ENCODE peak calls at places on chromosome 22, in eight cellular contexts. One of them, this sample, is unnamed.
A peak's percentile ranks its signal among the peaks of the same experiment; 100 is the strongest.

GRCh38 chr22:39234867-39235687 is 9.7 kb downstream of the PDGFB start:
- DNase-seq in CD8-positive, alpha-beta T cell: no peak
- DNase-seq in SJSA1: no peak
- DNase-seq in Panc1: no peak
- DNase-seq in PC-9: peak; percentile 58
- DNase-seq in upper lobe of right lung: peak; percentile 77
- DNase-seq in A549: no peak
- DNase-seq in CD8-positive, alpha-beta memory T cell: no peak
- DNase-seq in this sample: no peak

GRCh38 chr22:46079861-46080821 is 70.2 kb upstream of the PPARA start:
- DNase-seq in SJSA1: peak; percentile 100
- DNase-seq in CD8-positive, alpha-beta memory T cell: no peak
- DNase-seq in Panc1: no peak
- DNase-seq in PC-9: no peak
- DNase-seq in A549: no peak
- DNase-seq in upper lobe of right lung: peak; percentile 74
- DNase-seq in CD8-positive, alpha-beta T cell: no peak
- DNase-seq in this sample: no peak

GRCh38 chr22:31603574-31603973 is 58.4 kb downstream of the PISD start:
- DNase-seq in CD8-positive, alpha-beta memory T cell: no peak
- DNase-seq in SJSA1: no peak
- DNase-seq in A549: no peak
- DNase-seq in upper lobe of right lung: no peak
- DNase-seq in PC-9: no peak
- DNase-seq in CD8-positive, alpha-beta T cell: no peak
- DNase-seq in Panc1: no peak
- DNase-seq in this sample: no peak

GRCh38 chr22:24392218-24392931 is 35.0 kb upstream of the ADORA2A start:
- DNase-seq in A549: no peak
- DNase-seq in CD8-positive, alpha-beta memory T cell: no peak
- DNase-seq in CD8-positive, alpha-beta T cell: no peak
- DNase-seq in PC-9: no peak
- DNase-seq in SJSA1: no peak
- DNase-seq in upper lobe of right lung: no peak
- DNase-seq in Panc1: no peak
- DNase-seq in this sample: no peak

GRCh38 chr22:38192475-38192863 is 9.3 kb upstream of the MAFF start:
- DNase-seq in upper lobe of right lung: no peak
- DNase-seq in A549: no peak
- DNase-seq in CD8-positive, alpha-beta T cell: no peak
- DNase-seq in PC-9: no peak
- DNase-seq in SJSA1: no peak
- DNase-seq in Panc1: no peak
- DNase-seq in CD8-positive, alpha-beta memory T cell: no peak
- DNase-seq in this sample: no peak

GRCh38 chr22:26485013-26485412 is 1.3 kb downstream of the SRRD start:
- DNase-seq in CD8-positive, alpha-beta T cell: no peak
- DNase-seq in CD8-positive, alpha-beta memory T cell: no peak
- DNase-seq in SJSA1: no peak
- DNase-seq in PC-9: no peak
- DNase-seq in upper lobe of right lung: no peak
- DNase-seq in Panc1: no peak
- DNase-seq in A549: no peak
- DNase-seq in this sample: no peak

GRCh38 chr22:32713737-32714457 is 87.6 kb upstream of the TIMP3 start:
- DNase-seq in PC-9: no peak
- DNase-seq in Panc1: no peak
- DNase-seq in A549: no peak
- DNase-seq in CD8-positive, alpha-beta memory T cell: no peak
- DNase-seq in CD8-positive, alpha-beta T cell: no peak
- DNase-seq in SJSA1: no peak
- DNase-seq in upper lobe of right lung: no peak
- DNase-seq in this sample: no peak

GRCh38 chr22:45575607-45576272 is 73.1 kb downstream of the FBLN1 start:
- DNase-seq in Panc1: no peak
- DNase-seq in upper lobe of right lung: no peak
- DNase-seq in CD8-positive, alpha-beta T cell: no peak
- DNase-seq in PC-9: no peak
- DNase-seq in CD8-positive, alpha-beta memory T cell: no peak
- DNase-seq in A549: no peak
- DNase-seq in SJSA1: no peak
- DNase-seq in this sample: no peak

GRCh38 chr22:45212306-45212709 is 28.4 kb downstream of the KIAA0930 start:
- DNase-seq in CD8-positive, alpha-beta T cell: no peak
- DNase-seq in CD8-positive, alpha-beta memory T cell: no peak
- DNase-seq in Panc1: no peak
- DNase-seq in A549: peak; percentile 55
- DNase-seq in upper lobe of right lung: peak; percentile 81
- DNase-seq in SJSA1: peak; percentile 94
- DNase-seq in PC-9: no peak
- DNase-seq in this sample: peak; percentile 70

GRCh38 chr22:33163815-33164214 is 105.6 kb upstream of the SYN3 start:
- DNase-seq in PC-9: no peak
- DNase-seq in A549: no peak
- DNase-seq in Panc1: no peak
- DNase-seq in SJSA1: no peak
- DNase-seq in CD8-positive, alpha-beta memory T cell: no peak
- DNase-seq in CD8-positive, alpha-beta T cell: no peak
- DNase-seq in upper lobe of right lung: no peak
- DNase-seq in this sample: no peak

GRCh38 chr22:30178180-30179126 is 68.1 kb downstream of the LIF start:
- DNase-seq in Panc1: no peak
- DNase-seq in CD8-positive, alpha-beta memory T cell: peak; percentile 40
- DNase-seq in PC-9: no peak
- DNase-seq in CD8-positive, alpha-beta T cell: no peak
- DNase-seq in upper lobe of right lung: no peak
- DNase-seq in A549: no peak
- DNase-seq in SJSA1: no peak
- DNase-seq in this sample: no peak

GRCh38 chr22:41862160-41862529 is 29.2 kb downstream of the SREBF2 start:
- DNase-seq in PC-9: peak; percentile 65
- DNase-seq in A549: no peak
- DNase-seq in Panc1: no peak
- DNase-seq in upper lobe of right lung: no peak
- DNase-seq in SJSA1: peak; percentile 3
- DNase-seq in CD8-positive, alpha-beta memory T cell: peak; percentile 42
- DNase-seq in CD8-positive, alpha-beta T cell: peak; percentile 10
- DNase-seq in this sample: no peak

GRCh38 chr22:32752868-32753520 is 48.5 kb upstream of the TIMP3 start:
- DNase-seq in PC-9: no peak
- DNase-seq in upper lobe of right lung: no peak
- DNase-seq in Panc1: no peak
- DNase-seq in SJSA1: no peak
- DNase-seq in A549: no peak
- DNase-seq in CD8-positive, alpha-beta memory T cell: no peak
- DNase-seq in CD8-positive, alpha-beta T cell: no peak
- DNase-seq in this sample: peak; percentile 52

GRCh38 chr22:36467042-36467810 is 14.2 kb downstream of the TXN2 start:
- DNase-seq in SJSA1: peak; percentile 88
- DNase-seq in CD8-positive, alpha-beta memory T cell: no peak
- DNase-seq in PC-9: no peak
- DNase-seq in upper lobe of right lung: no peak
- DNase-seq in CD8-positive, alpha-beta T cell: no peak
- DNase-seq in Panc1: no peak
- DNase-seq in A549: no peak
- DNase-seq in this sample: no peak

GRCh38 chr22:35070451-35071093 is 4.6 kb downstream of the ISX start:
- DNase-seq in CD8-positive, alpha-beta memory T cell: no peak
- DNase-seq in CD8-positive, alpha-beta T cell: no peak
- DNase-seq in A549: no peak
- DNase-seq in Panc1: no peak
- DNase-seq in PC-9: no peak
- DNase-seq in upper lobe of right lung: no peak
- DNase-seq in SJSA1: no peak
- DNase-seq in this sample: no peak

GRCh38 chr22:40021401-40022000 is 26.7 kb downstream of the FAM83F start:
- DNase-seq in Panc1: no peak
- DNase-seq in SJSA1: no peak
- DNase-seq in CD8-positive, alpha-beta T cell: no peak
- DNase-seq in A549: no peak
- DNase-seq in PC-9: no peak
- DNase-seq in upper lobe of right lung: no peak
- DNase-seq in CD8-positive, alpha-beta memory T cell: no peak
- DNase-seq in this sample: no peak

GRCh38 chr22:34395370-34395769 is 475.1 kb upstream of the LARGE1 start:
- DNase-seq in Panc1: no peak
- DNase-seq in SJSA1: no peak
- DNase-seq in CD8-positive, alpha-beta memory T cell: no peak
- DNase-seq in CD8-positive, alpha-beta T cell: no peak
- DNase-seq in PC-9: no peak
- DNase-seq in upper lobe of right lung: no peak
- DNase-seq in A549: no peak
- DNase-seq in this sample: no peak

GRCh38 chr22:20238567-20239062 is 29.5 kb downstream of the RTN4R start:
- DNase-seq in upper lobe of right lung: peak; percentile 84
- DNase-seq in SJSA1: no peak
- DNase-seq in Panc1: no peak
- DNase-seq in CD8-positive, alpha-beta memory T cell: peak; percentile 56
- DNase-seq in PC-9: no peak
- DNase-seq in CD8-positive, alpha-beta T cell: peak; percentile 34
- DNase-seq in A549: peak; percentile 74
- DNase-seq in this sample: no peak

GRCh38 chr22:23149743-23150238 is 4.5 kb downstream of the RAB36 start:
- DNase-seq in PC-9: no peak
- DNase-seq in SJSA1: no peak
- DNase-seq in upper lobe of right lung: no peak
- DNase-seq in Panc1: no peak
- DNase-seq in CD8-positive, alpha-beta T cell: no peak
- DNase-seq in CD8-positive, alpha-beta memory T cell: no peak
- DNase-seq in A549: no peak
- DNase-seq in this sample: no peak

GRCh38 chr22:44765571-44766285 is 13.4 kb downstream of the ARHGAP8 start:
- DNase-seq in PC-9: no peak
- DNase-seq in CD8-positive, alpha-beta T cell: no peak
- DNase-seq in A549: no peak
- DNase-seq in CD8-positive, alpha-beta memory T cell: no peak
- DNase-seq in Panc1: no peak
- DNase-seq in SJSA1: no peak
- DNase-seq in upper lobe of right lung: no peak
- DNase-seq in this sample: no peak

GRCh38 chr22:33922268-33922667 is 2.0 kb upstream of the LARGE1 start:
- DNase-seq in A549: no peak
- DNase-seq in PC-9: no peak
- DNase-seq in SJSA1: peak; percentile 42
- DNase-seq in CD8-positive, alpha-beta T cell: no peak
- DNase-seq in Panc1: no peak
- DNase-seq in CD8-positive, alpha-beta memory T cell: no peak
- DNase-seq in upper lobe of right lung: no peak
- DNase-seq in this sample: no peak

GRCh38 chr22:45552580-45553332 is 50.1 kb downstream of the FBLN1 start:
- DNase-seq in PC-9: peak; percentile 28
- DNase-seq in CD8-positive, alpha-beta T cell: no peak
- DNase-seq in CD8-positive, alpha-beta memory T cell: no peak
- DNase-seq in upper lobe of right lung: peak; percentile 86
- DNase-seq in Panc1: no peak
- DNase-seq in SJSA1: peak; percentile 88
- DNase-seq in A549: no peak
- DNase-seq in this sample: peak; percentile 90

GRCh38 chr22:34801221-34801620 is 264.7 kb upstream of the ISX start:
- DNase-seq in SJSA1: no peak
- DNase-seq in CD8-positive, alpha-beta T cell: no peak
- DNase-seq in Panc1: no peak
- DNase-seq in CD8-positive, alpha-beta memory T cell: no peak
- DNase-seq in A549: no peak
- DNase-seq in upper lobe of right lung: no peak
- DNase-seq in PC-9: no peak
- DNase-seq in this sample: no peak

GRCh38 chr22:27874756-27875155 is 44.3 kb downstream of the PITPNB start:
- DNase-seq in Panc1: no peak
- DNase-seq in CD8-positive, alpha-beta T cell: no peak
- DNase-seq in SJSA1: no peak
- DNase-seq in PC-9: no peak
- DNase-seq in A549: no peak
- DNase-seq in CD8-positive, alpha-beta memory T cell: no peak
- DNase-seq in upper lobe of right lung: no peak
- DNase-seq in this sample: no peak
- H3K27ac ChIP-seq in Panc1: no peak overlapping the region
- H3K27ac ChIP-seq in CD8-positive, alpha-beta T cell: no peak overlapping the region
- H3K27ac ChIP-seq in SJSA1: no peak overlapping the region
- H3K27ac ChIP-seq in PC-9: no peak overlapping the region
- H3K27ac ChIP-seq in A549: no peak overlapping the region
- H3K27ac ChIP-seq in CD8-positive, alpha-beta memory T cell: no peak overlapping the region
- H3K27ac ChIP-seq in upper lobe of right lung: no peak overlapping the region
- H3K27ac ChIP-seq in this sample: no peak overlapping the region

DNA sequence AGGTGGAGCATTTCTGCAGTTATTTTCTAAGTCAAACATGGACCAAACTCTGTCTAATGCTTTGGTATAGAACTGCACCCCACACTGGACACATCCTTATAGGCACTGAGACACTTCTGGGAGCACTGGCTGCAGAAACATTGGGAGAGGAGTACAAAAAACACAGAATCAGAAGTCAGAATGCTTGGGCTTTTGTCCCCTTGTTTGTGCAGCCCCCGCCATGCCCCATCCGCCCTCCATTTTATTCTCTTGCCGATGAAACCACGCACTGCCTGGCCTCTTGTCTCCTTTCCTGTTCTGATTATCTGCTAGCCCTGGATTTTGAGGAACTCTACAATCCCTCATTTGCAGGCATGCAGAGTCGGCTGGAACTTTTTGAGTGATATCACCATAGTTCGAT is 1201.2 kb downstream of the TBC1D22A start:
- DNase-seq in CD8-positive, alpha-beta memory T cell: no peak
- DNase-seq in CD8-positive, alpha-beta T cell: no peak
- DNase-seq in PC-9: no peak
- DNase-seq in A549: no peak
- DNase-seq in SJSA1: no peak
- DNase-seq in upper lobe of right lung: no peak
- DNase-seq in Panc1: no peak
- DNase-seq in this sample: no peak
- H3K9me3 ChIP-seq in CD8-positive, alpha-beta memory T cell: no peaks in the 10 kb centered on the region
- H3K9me3 ChIP-seq in CD8-positive, alpha-beta T cell: no peaks in the 10 kb centered on the region
- H3K9me3 ChIP-seq in PC-9: no peaks in the 10 kb centered on the region
- H3K9me3 ChIP-seq in A549: no peaks in the 10 kb centered on the region
- H3K9me3 ChIP-seq in SJSA1: peaks cover 3% of the 10 kb centered on the region
- H3K9me3 ChIP-seq in upper lobe of right lung: peaks cover 6% of the 10 kb centered on the region
- H3K9me3 ChIP-seq in Panc1: no peaks in the 10 kb centered on the region
- H3K9me3 ChIP-seq in this sample: peaks cover 36% of the 10 kb centered on the region

GRCh38 chr22:17536269-17536668 is 27.0 kb upstream of the SLC25A18 start:
- DNase-seq in SJSA1: no peak
- DNase-seq in A549: no peak
- DNase-seq in CD8-positive, alpha-beta memory T cell: no peak
- DNase-seq in upper lobe of right lung: no peak
- DNase-seq in CD8-positive, alpha-beta T cell: no peak
- DNase-seq in Panc1: no peak
- DNase-seq in PC-9: no peak
- DNase-seq in this sample: no peak
- H3K27ac ChIP-seq in SJSA1: no peak overlapping the region
- H3K27ac ChIP-seq in A549: no peak overlapping the region
- H3K27ac ChIP-seq in CD8-positive, alpha-beta memory T cell: no peak overlapping the region
- H3K27ac ChIP-seq in upper lobe of right lung: no peak overlapping the region
- H3K27ac ChIP-seq in CD8-positive, alpha-beta T cell: no peak overlapping the region
- H3K27ac ChIP-seq in Panc1: no peak overlapping the region
- H3K27ac ChIP-seq in PC-9: no peak overlapping the region
- H3K27ac ChIP-seq in this sample: no peak overlapping the region

DNA sequence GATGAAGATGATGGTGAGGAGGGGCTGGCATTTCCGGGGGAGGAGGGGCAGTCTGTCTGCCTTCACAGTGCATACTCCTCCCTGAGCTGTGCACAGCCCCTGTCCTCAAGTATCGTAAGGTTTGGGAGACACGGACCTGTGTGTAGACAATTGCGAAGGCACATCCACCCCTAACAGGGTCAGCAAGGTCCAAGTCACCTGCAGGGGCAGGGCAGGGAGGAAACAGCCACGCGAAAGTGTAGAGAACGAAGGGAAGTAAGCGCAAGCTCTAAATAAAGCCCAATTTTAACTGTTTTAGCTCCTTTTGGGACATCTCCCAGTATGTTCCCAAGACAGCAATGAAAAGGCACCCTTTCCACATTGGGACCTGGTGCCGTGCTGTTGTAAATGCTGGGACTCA is 448.2 kb downstream of the TBC1D22A start:
- DNase-seq in A549: no peak
- DNase-seq in Panc1: no peak
- DNase-seq in CD8-positive, alpha-beta T cell: no peak
- DNase-seq in PC-9: no peak
- DNase-seq in upper lobe of right lung: no peak
- DNase-seq in CD8-positive, alpha-beta memory T cell: no peak
- DNase-seq in SJSA1: no peak
- DNase-seq in this sample: no peak
- H3K9me3 ChIP-seq in A549: no peaks in the 10 kb centered on the region
- H3K9me3 ChIP-seq in Panc1: no peaks in the 10 kb centered on the region
- H3K9me3 ChIP-seq in CD8-positive, alpha-beta T cell: no peaks in the 10 kb centered on the region
- H3K9me3 ChIP-seq in PC-9: no peaks in the 10 kb centered on the region
- H3K9me3 ChIP-seq in upper lobe of right lung: no peaks in the 10 kb centered on the region
- H3K9me3 ChIP-seq in CD8-positive, alpha-beta memory T cell: no peaks in the 10 kb centered on the region
- H3K9me3 ChIP-seq in SJSA1: no peaks in the 10 kb centered on the region
- H3K9me3 ChIP-seq in this sample: peaks cover 27% of the 10 kb centered on the region